ENCODE peak calls at places on chromosomes 16 and 17, in six cellular contexts. G, I, W, V, E and Z are unnamed samples.

GRCh38 chr17:40153603-40154238 is 13.4 kb downstream of the CASC3 start:
- DNase-seq in V (no peak), E (no peak), W (no peak), I (no peak), G (no peak), Z (no peak)

GRCh38 chr16:10663146-10663545 is 31.6 kb downstream of the TEKT5 start:
- DNase-seq in V (no peak), G (no peak), E (no peak), W (no peak), I (no peak), Z (no peak)

GRCh38 chr17:78723001-78723796 is 58.9 kb downstream of the CYTH1 start:
- DNase-seq in V (no peak), W (no peak), E (peak; percentile 35), I (peak; percentile 45), G (no peak), Z (no peak)

GRCh38 chr17:72299092-72299491 is 178.3 kb downstream of the SOX9 start:
- DNase-seq in I (no peak), E (no peak), W (no peak), G (no peak), V (no peak), Z (no peak)

GRCh38 chr17:45096141-45096540 is 35.0 kb downstream of the NMT1 start:
- DNase-seq in E (no peak), W (no peak), G (no peak), I (no peak), V (no peak), Z (no peak)

GRCh38 chr17:8465381-8466158 is 29.9 kb downstream of the NDEL1 start:
- DNase-seq in G (no peak), I (no peak), W (no peak), V (peak; percentile 32), E (no peak), Z (no peak)

GRCh38 chr17:82867763-82868325 is 28.0 kb upstream of the ZNF750 start:
- DNase-seq in V (no peak), W (no peak), I (no peak), E (no peak), G (peak; percentile 41), Z (no peak)

GRCh38 chr17:78878871-78879270 is 24.1 kb downstream of the CEP295NL start:
- DNase-seq in E (no peak), G (no peak), V (no peak), I (no peak), W (no peak), Z (no peak)

GRCh38 chr16:82059161-82059982 is 24.3 kb downstream of the HSD17B2 start:
- DNase-seq in G (no peak), I (no peak), V (no peak), W (no peak), E (no peak), Z (no peak)

GRCh38 chr17:41522301-41523224 is 3.9 kb upstream of the KRT15 start:
- DNase-seq in W (no peak), G (no peak), I (no peak), V (no peak), E (no peak), Z (peak; percentile 23)

GRCh38 chr16:71311553-71312158 is 22.5 kb upstream of the CMTR2 start:
- DNase-seq in W (no peak), E (peak; percentile 46), I (no peak), G (no peak), V (peak; percentile 13), Z (no peak)

GRCh38 chr17:3723188-3723555 is 531 bp upstream of the HASPIN start:
- DNase-seq in I (no peak), E (no peak), W (no peak), G (no peak), V (no peak), Z (no peak)

GRCh38 chr17:29972277-29972676 is 30.8 kb downstream of the EFCAB5 start:
- DNase-seq in E (no peak), V (no peak), I (no peak), G (no peak), W (no peak), Z (no peak)

GRCh38 chr17:81865358-81865732 is 5.0 kb upstream of the P4HB start:
- DNase-seq in G (no peak), I (no peak), W (no peak), E (no peak), V (no peak), Z (no peak)
- H3K27ac ChIP-seq in G (peak overlapping the region; percentile 80), I (peak overlapping the region; percentile 99), W (peak overlapping the region; percentile 94), E (no peak overlapping the region), V (peak overlapping the region; percentile 97), Z (peak overlapping the region; percentile 70)

GRCh38 chr16:3262517-3262916 is 6.1 kb upstream of the MEFV start:
- DNase-seq in V (no peak), G (no peak), I (no peak), E (no peak), W (no peak), Z (no peak)

GRCh38 chr16:3268294-3268693 is 11.9 kb upstream of the MEFV start:
- DNase-seq in W (no peak), E (no peak), I (no peak), V (no peak), G (no peak), Z (no peak)

GRCh38 chr16:3259829-3260228 is 3.4 kb upstream of the MEFV start:
- DNase-seq in I (no peak), G (no peak), W (no peak), E (no peak), V (no peak), Z (no peak)

GRCh38 chr16:3266873-3267537 is 10.6 kb upstream of the MEFV start:
- DNase-seq in E (no peak), V (no peak), W (no peak), I (no peak), G (no peak), Z (no peak)

DNA sequence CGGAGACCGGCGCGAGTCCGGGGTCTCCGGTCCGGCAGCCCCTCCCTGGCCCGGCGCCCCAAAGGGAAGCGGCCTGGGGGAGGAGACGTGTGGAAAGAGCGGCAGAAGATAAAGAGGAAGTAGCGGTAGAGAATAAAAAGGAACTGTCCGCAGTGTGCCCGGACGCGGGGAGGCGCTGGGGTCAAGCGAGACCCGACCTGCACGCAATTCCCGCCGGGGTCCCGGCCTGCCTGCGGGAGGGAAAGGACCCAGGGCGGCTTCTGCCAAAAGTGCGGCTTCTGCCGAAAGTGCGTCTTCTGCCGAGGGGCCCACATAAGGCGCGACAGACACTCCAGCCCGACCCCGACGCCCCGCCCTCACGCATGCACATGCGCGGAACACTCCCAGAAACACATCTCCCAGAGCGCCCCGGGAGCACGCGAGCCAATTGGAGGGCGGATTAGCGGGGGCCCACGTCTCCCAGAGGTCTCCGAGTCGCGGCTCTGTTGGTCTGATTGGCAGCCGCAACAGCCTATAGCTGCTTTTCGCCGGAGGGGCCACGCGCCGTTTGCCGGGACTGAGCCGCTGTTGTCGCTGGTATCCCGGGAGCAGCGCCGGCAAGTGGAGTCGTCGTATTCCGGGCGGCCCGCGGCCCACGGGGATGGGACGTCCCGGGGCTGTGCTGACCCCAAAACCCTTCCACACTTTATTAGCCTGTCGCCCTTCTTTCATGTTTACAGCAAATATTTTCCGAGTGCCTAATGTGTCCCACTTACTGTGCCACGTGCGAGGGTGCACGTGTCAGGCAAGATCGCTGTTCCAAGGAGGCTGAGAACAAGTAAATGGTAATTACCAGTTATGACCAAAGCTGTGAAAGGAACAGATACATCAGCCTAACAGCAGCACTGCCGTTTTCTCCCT is 8.0 kb upstream of the MEFV start:
- DNase-seq in V (peak; percentile 96), W (peak; percentile 95), E (peak; percentile 97), I (peak; percentile 98), G (peak; percentile 97), Z (peak; percentile 97)
- TF ChIP-seq CTCF in V (no peak), W (peak; percentile 42), E (peak; percentile 37), I (peak; percentile 5), G (peak; percentile 11), Z (no peak)

DNA sequence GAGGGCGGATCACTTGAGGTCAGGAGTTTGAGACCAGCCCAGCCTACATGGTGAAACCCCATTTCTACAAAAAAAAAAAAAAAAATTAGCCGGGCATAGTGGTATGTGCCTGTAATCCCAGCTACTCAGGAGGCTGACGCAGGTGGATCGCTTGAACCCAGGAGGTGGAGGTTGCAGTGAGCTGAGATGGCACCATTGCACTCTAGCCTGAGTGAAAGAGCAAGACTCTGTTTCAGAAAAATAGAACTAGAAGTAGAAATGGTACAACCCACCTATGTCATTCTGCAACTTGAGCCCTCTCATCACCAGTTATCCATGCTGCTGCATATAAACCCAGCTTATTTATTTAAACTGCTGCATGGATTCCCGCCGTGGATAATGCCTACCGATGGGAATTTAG is 1.6 kb downstream of the SCNN1B start:
- DNase-seq in W (no peak), G (no peak), E (no peak), I (no peak), V (no peak), Z (no peak)
- H3K27ac ChIP-seq in W (no peak overlapping the region), G (no peak overlapping the region), E (no peak overlapping the region), I (no peak overlapping the region), V (no peak overlapping the region), Z (no peak overlapping the region)

DNA sequence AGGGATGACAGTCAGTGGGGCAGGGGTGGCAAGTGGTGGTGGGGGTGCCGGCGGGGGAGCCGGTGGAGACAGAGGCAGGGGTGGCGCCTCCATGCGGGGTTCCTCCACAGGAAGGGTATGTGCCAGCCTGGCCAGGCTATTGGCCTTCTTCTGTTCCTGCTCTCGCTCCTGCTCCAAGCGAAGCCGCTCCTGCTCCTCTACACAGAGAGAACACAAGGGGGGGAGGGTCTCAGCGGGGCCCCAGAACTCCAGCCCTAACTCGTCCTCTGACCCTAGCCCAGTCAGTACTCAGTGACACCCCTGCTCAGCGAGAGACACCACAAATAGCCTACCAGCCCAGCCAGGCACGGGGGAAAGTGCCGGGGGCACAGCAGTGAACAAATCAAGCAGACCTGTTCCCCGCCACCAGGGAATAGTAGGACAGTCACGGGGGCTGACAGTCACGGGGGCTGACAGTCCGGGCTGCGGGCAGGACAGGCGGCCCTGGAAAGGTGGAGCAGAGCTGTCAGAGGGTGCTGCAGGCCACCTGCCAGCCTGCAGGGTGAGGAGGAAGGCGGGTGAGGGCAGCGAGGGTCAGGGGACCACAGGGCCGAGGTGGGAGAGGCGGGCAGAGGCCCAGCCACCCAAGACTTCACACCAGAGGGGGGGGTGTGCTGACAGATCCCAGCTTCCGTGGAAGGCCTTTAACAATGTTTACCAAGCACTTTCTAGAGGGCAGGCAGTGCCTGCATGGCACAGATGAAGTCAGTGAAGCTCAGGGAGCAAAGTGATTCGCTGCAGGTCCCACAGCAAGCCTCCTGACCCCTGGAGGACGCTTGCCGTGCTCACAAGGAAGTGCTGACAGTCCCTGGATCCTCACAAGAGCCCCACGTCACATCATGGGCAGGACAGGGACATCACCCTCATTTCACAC is 5.3 kb downstream of the MNT start:
- DNase-seq in E (no peak), G (peak; percentile 55), I (no peak), W (no peak), V (no peak), Z (peak; percentile 59)
- TF ChIP-seq CTCF in E (no peak), G (no peak), I (no peak), W (no peak), V (no peak), Z (no peak)

GRCh38 chr16:56625943-56626654 is 518 bp downstream of the MT1E start:
- DNase-seq in G (no peak), W (peak; percentile 76), E (no peak), I (peak; percentile 80), V (no peak), Z (peak; percentile 84)
- H3K27ac ChIP-seq in G (peak overlapping the region; percentile 96), W (peak overlapping the region; percentile 90), E (no peak overlapping the region), I (peak overlapping the region; percentile 97), V (peak overlapping the region; percentile 90), Z (peak overlapping the region; percentile 95)

GRCh38 chr16:87635541-87636049 is 33.3 kb downstream of the JPH3 start:
- DNase-seq in E (peak; percentile 11), I (peak; percentile 62), W (peak; percentile 17), G (peak; percentile 67), V (peak; percentile 56), Z (peak; percentile 30)
- TF ChIP-seq CTCF in E (peak; percentile 42), I (peak; percentile 55), W (peak; percentile 45), G (peak; percentile 70), V (peak; percentile 77), Z (no peak)

GRCh38 chr16:66375451-66375850 is 9.0 kb downstream of the CDH5 start:
- DNase-seq in E (no peak), W (no peak), G (no peak), I (no peak), V (no peak), Z (no peak)
- H3K27ac ChIP-seq in E (no peak overlapping the region), W (no peak overlapping the region), G (no peak overlapping the region), I (peak overlapping the region; percentile 53), V (no peak overlapping the region), Z (no peak overlapping the region)